ENCODE peak calls at places on chromosomes 5 and 9, in four cellular contexts. N is fibroblast of lung; P is CD8-positive, alpha-beta T cell; Q is OCI-LY7. R is an unnamed sample.

GRCh38 chr5:163379298-163380155 is 57.9 kb upstream of the CCNG1 start:
- DNase-seq in N (peak), P (no peak), Q (no peak), R (peak)

GRCh38 chr5:135149956-135150723 is 116.1 kb upstream of the PITX1 start:
- DNase-seq in N (no peak), P (no peak), Q (no peak), R (no peak)

GRCh38 chr5:55694152-55694830 is 17.8 kb downstream of the SLC38A9 start:
- DNase-seq in N (peak), P (no peak), Q (peak), R (peak)

GRCh38 chr5:79077680-79078365 is 8.3 kb downstream of the BHMT2 start:
- DNase-seq in N (peak), P (no peak), Q (no peak), R (no peak)

GRCh38 chr9:95182854-95183563 is 134.5 kb downstream of the FANCC start:
- DNase-seq in N (no peak), P (no peak), Q (no peak), R (no peak)

GRCh38 chr5:68612972-68613371 is 397.4 kb downstream of the PIK3R1 start:
- DNase-seq in N (no peak), P (no peak), Q (no peak), R (no peak)

GRCh38 chr9:117224676-117225075 is 190.2 kb downstream of the ASTN2 start:
- DNase-seq in N (no peak), P (no peak), Q (no peak), R (no peak)

GRCh38 chr5:9543266-9543925 is 2.5 kb downstream of the SEMA5A start:
- DNase-seq in N (no peak), P (no peak), Q (no peak), R (no peak)

GRCh38 chr9:6133346-6134063 is 82.1 kb upstream of the IL33 start:
- DNase-seq in N (peak), P (no peak), Q (no peak), R (peak)

GRCh38 chr5:157350939-157351338 is 85.0 kb downstream of the CYFIP2 start:
- DNase-seq in N (no peak), P (no peak), Q (no peak), R (no peak)

GRCh38 chr5:154475613-154476342 is 2.2 kb downstream of the HAND1 start:
- DNase-seq in N (no peak), P (no peak), Q (no peak), R (no peak)

GRCh38 chr5:142901476-142902187 is 131.5 kb downstream of the ARHGAP26 start:
- DNase-seq in N (no peak), P (no peak), Q (no peak), R (no peak)

GRCh38 chr9:133258061-133259015 is 16.7 kb downstream of the ABO start:
- DNase-seq in N (no peak), P (no peak), Q (no peak), R (no peak)

GRCh38 chr9:37311938-37312730 is 110.4 kb upstream of the GRHPR start:
- DNase-seq in N (peak), P (no peak), Q (no peak), R (peak)

GRCh38 chr9:129289883-129290282 is 111.8 kb upstream of the IER5L start:
- DNase-seq in N (no peak), P (no peak), Q (no peak), R (no peak)

GRCh38 chr9:30796806-30797205 is 1587.6 kb upstream of the ACO1 start:
- DNase-seq in N (peak), P (no peak), Q (no peak), R (no peak)

GRCh38 chr9:113416149-113416726 is 5.7 kb downstream of the C9orf43 start:
- DNase-seq in N (no peak), P (no peak), Q (peak), R (no peak)

GRCh38 chr5:109981979-109982378 is 292.3 kb downstream of the MAN2A1 start:
- DNase-seq in N (no peak), P (no peak), Q (no peak), R (no peak)

GRCh38 chr9:123431581-123431980 is 75.6 kb downstream of the CRB2 start:
- DNase-seq in N (no peak), P (no peak), Q (no peak), R (no peak)
- H3K27ac ChIP-seq in N (no peak), P (no peak), Q (no peak), R (no peak)

DNA sequence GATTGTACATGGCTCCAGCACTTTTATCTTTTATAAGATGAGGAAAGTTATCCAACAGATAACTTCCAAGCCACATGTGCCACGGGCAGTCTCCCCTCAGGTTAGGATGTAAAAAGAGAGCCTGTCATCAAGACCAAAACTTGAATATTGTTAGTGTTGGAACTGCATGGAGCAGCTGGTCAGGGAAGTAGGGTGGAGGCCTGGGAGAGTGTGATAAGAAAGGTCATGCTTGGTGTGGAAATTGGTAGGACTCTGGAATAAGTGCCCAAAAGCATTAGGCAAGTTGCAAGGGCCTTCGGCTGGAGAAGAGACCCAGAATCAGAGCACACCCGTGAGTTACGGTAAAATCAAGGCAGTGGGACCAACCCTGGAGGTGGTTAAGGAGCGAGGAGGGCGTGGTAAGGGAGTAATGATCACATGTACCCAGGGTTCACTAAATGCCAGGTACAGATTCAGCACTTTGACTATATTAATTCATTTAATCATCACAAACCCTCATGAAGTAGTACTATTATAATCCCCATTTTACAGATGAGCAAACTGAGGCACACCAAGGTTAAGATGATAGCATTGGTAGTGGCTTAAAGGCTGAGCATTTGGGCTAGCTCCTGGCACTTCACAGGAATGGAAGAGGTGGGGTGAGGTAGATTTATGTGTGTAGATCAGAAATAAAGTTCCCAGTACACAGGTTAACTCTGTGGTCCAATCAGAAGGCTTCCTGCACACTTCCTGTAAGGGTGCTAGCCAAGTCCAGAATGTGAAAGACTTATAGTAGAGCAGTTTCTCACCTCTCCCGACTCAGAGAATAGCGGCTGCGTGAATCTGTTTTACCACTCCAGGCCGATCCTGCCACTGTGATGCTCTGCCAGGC is 96.5 kb upstream of the ZNF608 start:
- DNase-seq in N (no peak), P (no peak), Q (no peak), R (no peak)
- H3K27ac ChIP-seq in N (no peak), P (no peak), Q (no peak), R (peak)

DNA sequence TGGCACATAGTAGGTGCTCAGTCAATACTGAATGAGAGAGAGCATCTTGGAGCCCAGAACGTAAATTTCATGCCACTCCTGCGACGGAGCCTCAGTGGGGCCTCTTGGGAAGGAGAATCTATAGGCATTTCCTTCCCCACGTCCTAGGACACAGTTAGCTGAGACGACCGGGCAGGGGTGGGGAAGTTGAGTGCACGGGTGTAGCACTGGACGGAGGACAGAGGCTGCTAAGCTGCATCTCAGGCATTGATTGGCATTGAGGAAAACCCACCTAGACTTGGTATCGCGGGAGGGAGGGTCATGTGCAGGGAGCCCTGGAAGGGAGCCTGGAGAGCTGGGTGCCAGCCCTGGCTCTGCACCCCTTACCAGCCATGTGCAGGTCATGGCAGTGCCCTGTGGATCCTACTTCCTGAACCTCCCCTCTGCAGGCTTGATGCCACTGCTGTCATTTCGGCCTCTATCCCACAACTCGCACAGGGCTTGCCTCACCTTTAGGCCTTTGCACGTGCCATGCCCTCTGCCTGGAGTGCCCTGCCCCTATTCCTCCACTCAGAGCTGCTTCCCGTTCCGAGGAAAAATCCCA is 25.6 kb downstream of the NEK6 start:
- DNase-seq in N (no peak), P (no peak), Q (no peak), R (no peak)
- H3K27ac ChIP-seq in N (peak), P (no peak), Q (no peak), R (peak)

GRCh38 chr5:124606116-124606515 is 140.3 kb downstream of the ZNF608 start:
- DNase-seq in N (no peak), P (no peak), Q (no peak), R (no peak)
- H3K27ac ChIP-seq in N (no peak), P (no peak), Q (no peak), R (no peak)

GRCh38 chr5:138867011-138867410 is 8.1 kb downstream of the LRRTM2 start:
- DNase-seq in N (no peak), P (no peak), Q (no peak), R (no peak)
- H3K27ac ChIP-seq in N (no peak), P (no peak), Q (no peak), R (no peak)

DNA sequence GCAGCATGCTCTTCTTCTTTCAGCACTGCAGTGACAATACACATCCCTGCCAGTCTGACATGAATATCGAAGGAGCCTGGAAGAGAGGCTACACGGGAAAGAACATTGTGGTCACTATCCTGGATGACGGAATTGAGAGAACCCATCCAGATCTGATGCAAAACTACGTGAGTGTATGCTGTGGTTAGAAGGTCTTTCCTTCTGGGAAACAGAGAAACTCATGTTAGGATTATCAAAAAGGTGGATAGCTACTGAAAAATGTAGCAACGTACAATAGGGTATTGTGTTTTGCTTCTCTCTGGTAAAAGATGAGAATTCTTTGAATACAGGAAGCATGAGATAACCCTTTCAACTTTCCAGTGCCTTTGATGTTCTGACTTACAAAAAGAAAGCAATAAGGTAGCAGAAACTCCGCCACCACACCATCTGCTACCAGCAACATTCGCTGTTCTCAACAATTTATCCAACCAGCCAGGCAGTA is 133.3 kb downstream of the PCSK5 start:
- DNase-seq in N (peak), P (peak), Q (no peak), R (no peak)
- H3K27ac ChIP-seq in N (no peak), P (peak), Q (no peak), R (no peak)

DNA sequence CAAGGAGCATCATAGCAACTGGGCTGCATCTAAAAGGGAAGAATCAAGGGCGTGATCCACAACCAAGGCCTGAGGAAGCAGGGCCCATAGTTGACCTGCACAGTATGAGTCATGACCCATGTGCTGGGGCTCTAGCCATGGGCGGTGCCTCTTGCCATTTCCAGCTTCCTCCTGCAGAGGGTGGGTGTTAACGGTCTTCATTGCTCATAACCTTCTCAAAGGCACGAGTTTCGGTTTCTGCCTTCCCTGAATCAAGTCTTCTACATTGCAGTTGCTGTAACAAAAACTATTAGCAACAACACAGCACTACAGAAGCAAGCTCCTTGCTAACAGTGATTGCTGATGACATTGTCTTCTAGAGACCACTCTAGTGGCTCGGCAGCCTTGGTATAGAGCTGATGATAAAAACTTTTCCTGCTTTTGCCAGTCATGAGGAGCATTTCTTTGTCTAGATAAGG is 66.9 kb downstream of the CTSL start:
- DNase-seq in N (peak), P (no peak), Q (peak), R (peak)
- H3K27ac ChIP-seq in N (peak), P (no peak), Q (no peak), R (peak)

GRCh38 chr9:79572032-79572890 is 496 bp downstream of the TLE4 start:
- DNase-seq in N (peak), P (no peak), Q (peak), R (peak)

GRCh38 chr9:79572891-79573696 is 1.3 kb downstream of the TLE4 start:
- DNase-seq in N (no peak), P (peak), Q (peak), R (peak)

GRCh38 chr9:79570449-79571308 is 1.1 kb upstream of the TLE4 start:
- DNase-seq in N (peak), P (peak), Q (peak), R (peak)

GRCh38 chr9:79569814-79570448 is 1.8 kb upstream of the TLE4 start:
- DNase-seq in N (no peak), P (no peak), Q (peak), R (no peak)

GRCh38 chr9:79571309-79572031 is at the start of gene TLE4:
- DNase-seq in N (peak), P (peak), Q (peak), R (peak)
- H3K27ac ChIP-seq in N (peak), P (peak), Q (peak), R (peak)

GRCh38 chr9:112120046-112120373 is 55.1 kb downstream of the SUSD1 start:
- DNase-seq in N (no peak), P (no peak), Q (no peak), R (no peak)

GRCh38 chr9:112124156-112124555 is 50.9 kb downstream of the SUSD1 start:
- DNase-seq in N (no peak), P (no peak), Q (no peak), R (no peak)

GRCh38 chr9:112121633-112122032 is 53.5 kb downstream of the SUSD1 start:
- DNase-seq in N (no peak), P (no peak), Q (no peak), R (no peak)

GRCh38 chr9:112119225-112120045 is 55.7 kb downstream of the SUSD1 start:
- DNase-seq in N (peak), P (no peak), Q (no peak), R (peak)

DNA sequence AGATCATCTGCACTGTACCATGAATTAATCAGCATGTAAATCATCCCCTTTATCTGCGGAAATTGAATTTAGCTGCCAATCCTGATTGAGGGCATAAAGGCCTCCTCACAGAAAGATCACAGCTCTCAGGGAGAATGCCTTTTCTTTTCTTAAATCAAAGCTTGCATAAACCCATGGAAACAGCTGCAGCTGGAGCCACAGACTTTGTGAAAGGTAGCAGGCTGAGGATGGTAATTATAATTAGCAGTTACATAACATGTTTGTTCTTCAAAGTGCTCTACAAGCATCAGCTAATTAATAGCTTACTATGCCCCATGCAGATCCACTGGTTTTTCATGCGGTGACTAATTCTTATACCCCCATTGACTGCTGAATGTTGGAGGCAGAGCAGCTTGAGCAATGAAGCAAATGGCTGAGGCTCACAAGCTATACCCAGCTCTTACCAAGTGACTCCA is 54.6 kb downstream of the SUSD1 start:
- DNase-seq in N (peak), P (no peak), Q (no peak), R (no peak)
- H3K27ac ChIP-seq in N (no peak), P (no peak), Q (no peak), R (no peak)

DNA sequence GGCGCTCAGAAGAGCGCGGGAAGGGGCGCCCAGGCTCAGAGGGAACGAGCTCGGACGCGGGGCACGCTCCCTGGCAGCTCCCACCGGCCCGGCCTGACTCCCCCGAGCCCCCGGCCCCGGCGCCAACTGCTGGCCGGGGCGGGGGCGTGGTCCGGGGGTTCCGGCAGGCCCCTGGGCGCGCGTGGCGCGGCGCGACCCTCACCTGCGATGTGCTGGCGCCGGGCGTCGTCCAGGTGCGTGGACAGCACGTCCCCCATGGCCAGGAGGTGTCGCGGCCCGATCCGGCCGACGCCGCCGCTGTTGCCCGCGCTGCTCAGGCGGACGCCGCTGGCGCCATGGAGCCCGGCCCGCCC is 43.5 kb upstream of the STXBP1 start:
- DNase-seq in N (no peak), P (no peak), Q (no peak), R (no peak)
- H3K27ac ChIP-seq in N (peak), P (no peak), Q (no peak), R (peak)